ENCODE peak calls at places on chromosomes 7 and 10, in nine cellular contexts. C is tibial artery, L is left ventricle myocardium inferior, S is pancreas, U is endodermal cell, W is RWPE1, R is OCI-LY7, V is tibial nerve, N is heart left ventricle. O is an unnamed sample.

GRCh38 chr7:123643495-123644428 is 11.9 kb upstream of the LMOD2 start:
- DNase-seq in R (no peak), W (peak), N (peak), U (peak), S (peak), L (no peak), V (no peak), C (no peak), O (no peak)

GRCh38 chr7:142918901-142919300 is 14.6 kb downstream of the TRPV5 start:
- DNase-seq in U (peak), L (no peak), S (no peak), V (no peak), R (no peak), C (no peak), N (no peak), W (no peak), O (no peak)

GRCh38 chr7:42940985-42941847 is 9.0 kb downstream of the MRPL32 start:
- DNase-seq in S (peak), L (peak), R (peak), N (peak), C (peak), W (peak), V (peak), U (peak), O (peak)

GRCh38 chr10:5527332-5528200 is 2.8 kb downstream of the CALML3 start:
- DNase-seq in S (no peak), N (no peak), R (no peak), L (no peak), C (peak), U (peak), W (no peak), V (no peak), O (no peak)

GRCh38 chr10:78475501-78475900 is 441.8 kb downstream of the RPS24 start:
- DNase-seq in L (no peak), S (no peak), R (no peak), U (no peak), C (no peak), N (no peak), V (no peak), W (no peak), O (no peak)

GRCh38 chr10:133257489-133258065 is 19.1 kb downstream of the ADAM8 start:
- DNase-seq in N (peak), L (peak), R (no peak), S (peak), C (peak), U (peak), V (peak), W (no peak), O (peak)

GRCh38 chr7:101593556-101593955 is 35.5 kb downstream of the MYL10 start:
- DNase-seq in W (no peak), C (no peak), V (no peak), L (no peak), R (no peak), U (no peak), N (no peak), S (no peak), O (no peak)

GRCh38 chr10:13917791-13918190 is 331.0 kb downstream of the PRPF18 start:
- DNase-seq in R (no peak), U (no peak), V (no peak), S (no peak), C (no peak), L (no peak), N (no peak), W (no peak), O (no peak)

GRCh38 chr7:21357146-21358097 is 70.5 kb upstream of the SP4 start:
- DNase-seq in W (no peak), C (no peak), S (no peak), V (no peak), U (no peak), L (no peak), R (no peak), N (no peak), O (no peak)

GRCh38 chr10:119250641-119251314 is 43.4 kb downstream of the GRK5 start:
- DNase-seq in R (no peak), U (no peak), C (no peak), W (peak), N (no peak), S (no peak), L (no peak), V (no peak), O (no peak)

GRCh38 chr7:75762350-75762917 is 9.6 kb downstream of the CCL26 start:
- DNase-seq in N (no peak), V (no peak), C (no peak), W (peak), S (no peak), L (no peak), R (peak), U (no peak), O (no peak)

GRCh38 chr7:23938937-23939552 is 229.0 kb downstream of the STK31 start:
- DNase-seq in W (peak), S (peak), V (no peak), L (no peak), C (no peak), U (peak), R (peak), N (no peak), O (no peak)

GRCh38 chr10:109517748-109518147 is 405.6 kb downstream of the XPNPEP1 start:
- DNase-seq in C (no peak), V (no peak), R (no peak), L (no peak), S (no peak), N (no peak), U (no peak), W (no peak), O (no peak)

GRCh38 chr10:54434782-54435181 is 366.2 kb downstream of the PCDH15 start:
- DNase-seq in N (no peak), R (no peak), W (no peak), L (no peak), U (no peak), S (no peak), V (no peak), C (no peak), O (no peak)

GRCh38 chr10:124495176-124495575 is 33.6 kb downstream of the LHPP start:
- DNase-seq in R (no peak), W (no peak), V (no peak), U (no peak), N (no peak), L (no peak), C (no peak), S (no peak), O (no peak)

GRCh38 chr7:46545790-46546189 is 624.7 kb upstream of the IGFBP3 start:
- DNase-seq in W (peak), L (no peak), V (no peak), U (no peak), S (no peak), C (no peak), N (no peak), R (no peak), O (no peak)

GRCh38 chr10:125692932-125693847 is 10.2 kb upstream of the TEX36 start:
- DNase-seq in U (no peak), R (no peak), V (no peak), W (no peak), L (no peak), S (no peak), N (no peak), C (no peak), O (no peak)

GRCh38 chr10:21528452-21529235 is 3.2 kb upstream of the SKIDA1 start:
- DNase-seq in R (no peak), L (no peak), C (no peak), U (peak), W (no peak), N (no peak), S (no peak), V (no peak), O (no peak)

GRCh38 chr10:13087986-13088618 is 11.9 kb upstream of the OPTN start:
- DNase-seq in W (peak), N (no peak), C (no peak), U (no peak), R (no peak), S (no peak), L (no peak), V (no peak), O (no peak)

GRCh38 chr7:144036302-144036858 is 12.4 kb upstream of the OR2A5 start:
- DNase-seq in W (no peak), R (no peak), S (no peak), U (no peak), N (no peak), V (no peak), C (no peak), L (no peak), O (no peak)

GRCh38 chr10:103254538-103255325 is 9.0 kb downstream of the RPEL1 start:
- DNase-seq in W (peak), V (no peak), U (no peak), R (no peak), L (no peak), S (no peak), C (no peak), N (no peak), O (no peak)

GRCh38 chr7:921581-922333 is 32.7 kb downstream of the ADAP1 start:
- DNase-seq in C (peak), N (peak), S (no peak), W (no peak), V (peak), U (no peak), R (no peak), L (peak), O (no peak)

GRCh38 chr10:129531195-129531968 is 64.3 kb downstream of the MGMT start:
- DNase-seq in R (no peak), W (peak), C (no peak), V (no peak), L (no peak), S (no peak), N (no peak), U (no peak), O (no peak)

GRCh38 chr10:59872892-59873463 is 33.4 kb downstream of the CCDC6 start:
- DNase-seq in L (no peak), U (no peak), S (peak), N (peak), W (no peak), V (no peak), C (peak), R (no peak), O (peak)

GRCh38 chr7:45646207-45646821 is 72.1 kb downstream of the ADCY1 start:
- DNase-seq in S (no peak), N (no peak), V (no peak), W (no peak), U (peak), L (no peak), R (no peak), C (peak), O (peak)

GRCh38 chr7:145036592-145037386 is 200.9 kb upstream of the TPK1 start:
- DNase-seq in N (no peak), S (peak), U (peak), W (peak), C (no peak), L (no peak), V (no peak), R (peak), O (no peak)

GRCh38 chr10:130127612-130128607 is 8.3 kb upstream of the GLRX3 start:
- DNase-seq in L (no peak), R (peak), C (no peak), U (peak), S (peak), N (peak), W (peak), V (no peak), O (peak)

GRCh38 chr7:133365892-133366291 is 113.0 kb downstream of the EXOC4 start:
- DNase-seq in C (no peak), U (no peak), N (no peak), W (no peak), L (no peak), S (peak), R (no peak), V (no peak), O (no peak)

GRCh38 chr7:43112941-43113621 is 634 bp downstream of the HECW1 start:
- DNase-seq in C (no peak), R (no peak), W (peak), U (peak), L (peak), V (no peak), S (no peak), N (no peak), O (no peak)

GRCh38 chr10:75233444-75234016 is 2.2 kb downstream of the COMTD1 start:
- DNase-seq in R (peak), L (no peak), W (no peak), V (no peak), C (no peak), S (no peak), N (no peak), U (no peak), O (no peak)

GRCh38 chr10:129110780-129111179 is 356.3 kb upstream of the MGMT start:
- DNase-seq in C (no peak), U (no peak), N (no peak), S (no peak), R (no peak), V (no peak), W (no peak), L (no peak), O (no peak)

GRCh38 chr7:125195156-125195555 is 265.5 kb upstream of the POT1 start:
- DNase-seq in S (no peak), R (no peak), V (no peak), U (no peak), C (no peak), W (no peak), L (no peak), N (no peak), O (no peak)

GRCh38 chr7:22420973-22421635 is 64.2 kb upstream of the RAPGEF5 start:
- DNase-seq in W (no peak), U (no peak), C (no peak), R (no peak), V (no peak), S (no peak), N (no peak), L (no peak), O (no peak)

DNA sequence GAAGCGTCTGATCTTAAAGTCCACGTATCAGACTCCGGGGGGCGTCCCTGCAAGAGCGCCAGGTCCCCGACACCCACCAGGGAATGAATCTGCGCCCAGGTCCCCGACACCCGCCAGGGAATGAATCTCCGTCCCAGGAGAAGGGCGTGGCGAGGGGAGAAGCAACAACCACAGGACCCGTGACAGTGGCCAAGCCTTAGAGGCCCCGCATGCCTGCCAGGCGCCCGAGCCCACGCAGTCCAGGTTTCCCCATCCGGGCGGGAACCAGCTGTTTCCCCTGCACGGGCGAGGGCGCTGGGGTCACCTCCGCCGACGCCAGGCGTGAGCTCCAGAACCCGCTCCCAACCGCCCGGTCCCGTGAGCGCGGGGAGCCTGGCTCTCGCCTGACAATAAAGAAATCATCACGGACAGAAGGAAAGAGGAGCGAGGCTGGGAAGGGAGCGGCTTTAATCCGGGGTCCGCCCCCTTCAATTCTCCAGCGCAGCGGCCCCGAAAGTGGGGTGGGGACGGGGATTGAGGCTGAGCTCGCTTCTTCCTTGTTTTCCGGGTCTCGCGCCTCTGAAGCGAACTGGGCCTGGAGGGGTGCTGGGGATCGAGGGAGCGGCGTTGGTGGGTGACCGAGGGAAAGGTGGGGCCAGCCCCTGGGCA is 29.0 kb upstream of the BMS1 start:
- DNase-seq in N (no peak), S (no peak), V (no peak), W (no peak), C (peak), L (no peak), U (no peak), R (no peak), O (no peak)
- H3K27ac ChIP-seq in N (no peak), S (no peak), V (no peak), W (peak), C (peak), L (no peak), U (no peak), R (no peak), O (no peak)

DNA sequence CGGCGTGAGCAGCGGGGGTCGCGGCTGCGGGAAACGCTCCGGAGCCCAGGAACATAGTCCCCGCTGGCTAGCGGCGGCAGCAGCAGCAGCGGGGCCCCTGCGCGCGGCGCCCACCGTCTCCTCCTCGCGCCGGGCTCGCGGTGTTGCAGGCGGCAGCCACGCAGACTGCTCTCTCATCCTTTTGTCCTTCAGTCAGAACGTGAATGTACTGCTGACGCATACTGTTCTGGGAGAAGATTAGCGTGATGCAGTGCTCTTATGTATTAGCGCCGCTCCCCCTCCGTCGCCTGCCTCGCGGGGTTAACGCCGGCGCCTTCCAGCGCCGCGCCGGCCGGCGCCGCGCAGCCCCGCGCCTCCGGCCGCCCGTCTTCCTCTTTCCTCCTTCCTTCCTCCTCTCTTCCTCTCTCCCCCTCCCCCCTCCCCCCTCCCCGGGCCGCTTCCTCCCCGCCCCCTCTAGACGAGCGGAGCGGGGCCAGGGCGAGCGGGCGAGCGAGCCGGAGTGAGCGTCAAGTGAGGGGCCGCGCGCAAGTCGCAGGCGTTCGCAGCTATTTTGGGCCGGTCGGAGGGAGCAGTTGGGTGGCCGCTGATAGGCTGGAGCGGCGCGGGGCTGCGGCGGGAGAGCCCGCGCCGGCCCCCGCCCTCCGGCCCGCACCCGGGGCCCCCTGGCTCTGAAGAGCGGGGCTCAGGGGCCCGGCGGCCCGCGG is 816 bp upstream of the LRRC4 start:
- DNase-seq in W (peak), S (no peak), R (peak), C (no peak), V (no peak), N (peak), U (peak), L (peak), O (no peak)
- TF ChIP-seq CTCF in W (peak), S (no peak), R (no peak), C (no peak), V (peak), N (peak), U (peak), L (peak), O (no peak)

GRCh38 chr10:87658383-87658795 is 1.3 kb upstream of the PAPSS2 start:
- DNase-seq in U (no peak), N (no peak), C (no peak), L (no peak), V (no peak), S (no peak), R (no peak), W (no peak), O (no peak)

GRCh38 chr10:87659571-87660483 is at the start of gene PAPSS2:
- DNase-seq in V (peak), L (peak), C (peak), W (peak), U (peak), N (peak), S (peak), R (no peak), O (peak)

GRCh38 chr10:87658858-87659555 is 671 bp upstream of the PAPSS2 start:
- DNase-seq in C (no peak), U (peak), V (no peak), S (no peak), N (no peak), R (no peak), W (no peak), L (no peak), O (peak)

GRCh38 chr10:87656431-87657072 is 3.1 kb upstream of the PAPSS2 start:
- DNase-seq in L (no peak), N (no peak), C (no peak), W (peak), V (no peak), U (peak), R (peak), S (no peak), O (no peak)

GRCh38 chr10:87657370-87657769 is 2.3 kb upstream of the PAPSS2 start:
- DNase-seq in C (peak), S (no peak), V (no peak), N (no peak), R (no peak), L (no peak), W (no peak), U (no peak), O (no peak)
- H3K27ac ChIP-seq in C (peak), S (no peak), V (peak), N (peak), R (no peak), L (peak), W (no peak), U (no peak), O (peak)

DNA sequence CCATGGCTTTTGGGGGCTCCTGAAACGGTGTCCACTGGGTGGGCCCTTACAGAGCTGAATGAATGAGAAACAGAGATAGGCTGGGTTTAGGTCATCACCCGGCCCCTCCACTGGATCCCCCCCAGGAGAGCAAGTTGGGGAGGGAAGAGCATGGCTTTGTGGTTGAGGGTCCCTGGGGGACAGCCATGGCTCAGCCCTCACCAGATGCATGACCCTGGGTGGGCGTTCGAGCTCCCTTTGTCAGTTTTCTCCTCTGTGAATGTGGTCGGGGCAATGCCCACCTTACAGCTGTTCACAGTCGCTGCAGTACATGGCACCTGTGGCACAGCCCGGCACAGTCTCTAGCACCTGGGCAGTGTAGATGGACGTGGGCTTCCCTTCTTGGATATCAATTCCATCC is 40.6 kb upstream of the CXCL12 start:
- DNase-seq in U (no peak), S (no peak), C (no peak), R (no peak), W (no peak), V (no peak), N (no peak), L (no peak), O (no peak)
- TF ChIP-seq CTCF in U (no peak), S (no peak), C (no peak), R (no peak), W (no peak), V (no peak), N (no peak), L (no peak), O (no peak)

DNA sequence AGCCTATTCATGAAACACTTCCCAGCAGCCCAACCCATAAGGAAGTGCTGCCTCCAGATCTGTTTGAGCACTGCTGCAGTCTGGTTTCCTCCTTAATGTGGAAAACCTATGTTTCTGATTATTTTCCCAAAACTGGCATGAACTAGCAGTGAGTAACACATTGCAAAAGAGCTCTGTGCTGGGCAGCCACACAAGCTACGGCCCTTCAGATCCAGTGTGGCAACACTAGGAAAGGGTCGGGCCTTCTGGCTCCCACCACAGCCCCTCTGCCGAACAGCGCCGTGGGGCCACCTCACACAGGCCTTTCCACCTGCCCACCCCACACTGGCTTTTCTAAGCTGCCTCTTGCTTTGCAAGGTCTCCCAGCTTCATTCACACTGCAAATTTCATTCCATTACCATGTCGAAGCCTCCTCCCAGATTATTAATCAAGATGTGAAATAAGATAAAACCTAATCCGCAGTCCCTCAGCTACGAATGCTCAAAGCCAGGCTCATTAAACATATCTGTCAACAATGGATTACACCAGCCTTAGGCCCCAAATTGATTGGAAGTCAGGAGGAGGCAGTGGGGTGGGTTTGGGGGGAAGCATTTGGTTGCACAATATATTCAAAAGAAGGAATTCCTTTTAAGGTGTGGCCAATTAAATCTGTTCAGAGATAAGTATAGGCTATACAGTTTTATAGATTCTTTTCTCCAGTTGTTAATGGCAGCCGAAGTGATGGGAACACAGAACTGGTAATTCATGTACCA is 223.8 kb downstream of the MTERF1 start:
- DNase-seq in N (no peak), C (peak), S (no peak), W (no peak), V (no peak), U (no peak), R (no peak), L (no peak), O (no peak)
- H3K27ac ChIP-seq in N (no peak), C (no peak), S (no peak), W (peak), V (peak), U (peak), R (no peak), L (no peak), O (no peak)